ENCODE peak calls at places on chromosomes 2 and 18, in eight cellular contexts. T is omental fat pad, I is upper lobe of right lung, C is cardiac fibroblast, V is body of pancreas, P is PC-9, D is fibroblast of the aortic adventitia, Q is pancreas. A is an unnamed sample.
A peak's percentile ranks its signal among the peaks of the same experiment; 100 is the strongest.

GRCh38 chr2:88754585-88755305 is 63.3 kb downstream of the RPIA start:
- DNase-seq in T (no peak), I (no peak), C (no peak), V (no peak), P (no peak), D (no peak), Q (no peak), A (no peak)

GRCh38 chr2:47488870-47489584 is 86.1 kb downstream of the MSH2 start:
- DNase-seq in T (no peak), I (no peak), C (peak; percentile 80), V (peak; percentile 10), P (peak; percentile 80), D (peak; percentile 88), Q (no peak), A (peak; percentile 73)

GRCh38 chr18:36307513-36307912 is 10.0 kb downstream of the FHOD3 start:
- DNase-seq in T (no peak), I (no peak), C (no peak), V (no peak), P (no peak), D (no peak), Q (no peak), A (no peak)

GRCh38 chr2:144523606-144524131 is 3.8 kb upstream of the ZEB2 start:
- DNase-seq in T (no peak), I (no peak), C (peak; percentile 43), V (no peak), P (no peak), D (peak; percentile 32), Q (no peak), A (no peak)

GRCh38 chr2:19569300-19569791 is 210.9 kb upstream of the OSR1 start:
- DNase-seq in T (no peak), I (no peak), C (peak; percentile 46), V (no peak), P (peak; percentile 17), D (peak; percentile 27), Q (no peak), A (no peak)

GRCh38 chr2:24435391-24436316 is 55.4 kb upstream of the NCOA1 start:
- DNase-seq in T (no peak), I (no peak), C (peak; percentile 85), V (peak; percentile 73), P (no peak), D (peak; percentile 74), Q (peak; percentile 46), A (no peak)

GRCh38 chr2:167964650-167965404 is 282.6 kb downstream of the STK39 start:
- DNase-seq in T (no peak), I (no peak), C (peak; percentile 36), V (no peak), P (no peak), D (peak; percentile 25), Q (no peak), A (peak; percentile 13)

GRCh38 chr2:173607601-173608311 is 253.1 kb downstream of the CDCA7 start:
- DNase-seq in T (no peak), I (no peak), C (no peak), V (peak; percentile 12), P (no peak), D (no peak), Q (peak; percentile 15), A (no peak)

GRCh38 chr2:56009758-56010534 is 86.4 kb upstream of the EFEMP1 start:
- DNase-seq in T (no peak), I (no peak), C (peak; percentile 82), V (no peak), P (no peak), D (peak; percentile 83), Q (no peak), A (peak; percentile 48)

GRCh38 chr18:55421612-55422381 is 166.2 kb downstream of the TCF4 start:
- DNase-seq in T (no peak), I (no peak), C (peak; percentile 63), V (no peak), P (no peak), D (peak; percentile 66), Q (no peak), A (peak; percentile 26)

GRCh38 chr2:70552501-70553333 is 909 bp downstream of the TGFA start:
- DNase-seq in T (no peak), I (no peak), C (no peak), V (peak; percentile 7), P (peak; percentile 63), D (no peak), Q (no peak), A (no peak)

GRCh38 chr18:44592639-44593038 is 88.0 kb upstream of the SETBP1 start:
- DNase-seq in T (no peak), I (no peak), C (peak; percentile 17), V (no peak), P (no peak), D (peak; percentile 61), Q (no peak), A (peak; percentile 56)

GRCh38 chr18:58135806-58136331 is 91.8 kb downstream of the NEDD4L start:
- DNase-seq in T (no peak), I (no peak), C (peak; percentile 67), V (peak; percentile 65), P (peak; percentile 41), D (peak; percentile 73), Q (peak; percentile 59), A (peak; percentile 59)

GRCh38 chr2:128628206-128628605 is 309.5 kb upstream of the HS6ST1 start:
- DNase-seq in T (no peak), I (peak; percentile 54), C (no peak), V (no peak), P (no peak), D (no peak), Q (no peak), A (no peak)

GRCh38 chr18:3481696-3482210 is 31.8 kb downstream of the TGIF1 start:
- DNase-seq in T (no peak), I (no peak), C (peak; percentile 69), V (peak; percentile 20), P (no peak), D (peak; percentile 52), Q (no peak), A (no peak)

GRCh38 chr2:62320657-62321357 is 124.9 kb downstream of the B3GNT2 start:
- DNase-seq in T (no peak), I (no peak), C (no peak), V (no peak), P (no peak), D (no peak), Q (no peak), A (no peak)

GRCh38 chr2:61117534-61117933 is 44.5 kb upstream of the C2orf74 start:
- DNase-seq in T (no peak), I (no peak), C (no peak), V (no peak), P (no peak), D (no peak), Q (no peak), A (peak; percentile 76)

GRCh38 chr2:26011990-26012856 is 21.7 kb upstream of the RAB10 start:
- DNase-seq in T (no peak), I (peak; percentile 82), C (peak; percentile 48), V (peak; percentile 83), P (peak; percentile 80), D (peak; percentile 52), Q (peak; percentile 70), A (peak; percentile 63)

GRCh38 chr2:102396012-102396411 is 26.9 kb upstream of the IL18RAP start:
- DNase-seq in T (no peak), I (no peak), C (no peak), V (no peak), P (no peak), D (no peak), Q (no peak), A (no peak)

GRCh38 chr2:21018290-21018689 is 25.6 kb downstream of the APOB start:
- DNase-seq in T (no peak), I (no peak), C (no peak), V (no peak), P (no peak), D (no peak), Q (no peak), A (no peak)

DNA sequence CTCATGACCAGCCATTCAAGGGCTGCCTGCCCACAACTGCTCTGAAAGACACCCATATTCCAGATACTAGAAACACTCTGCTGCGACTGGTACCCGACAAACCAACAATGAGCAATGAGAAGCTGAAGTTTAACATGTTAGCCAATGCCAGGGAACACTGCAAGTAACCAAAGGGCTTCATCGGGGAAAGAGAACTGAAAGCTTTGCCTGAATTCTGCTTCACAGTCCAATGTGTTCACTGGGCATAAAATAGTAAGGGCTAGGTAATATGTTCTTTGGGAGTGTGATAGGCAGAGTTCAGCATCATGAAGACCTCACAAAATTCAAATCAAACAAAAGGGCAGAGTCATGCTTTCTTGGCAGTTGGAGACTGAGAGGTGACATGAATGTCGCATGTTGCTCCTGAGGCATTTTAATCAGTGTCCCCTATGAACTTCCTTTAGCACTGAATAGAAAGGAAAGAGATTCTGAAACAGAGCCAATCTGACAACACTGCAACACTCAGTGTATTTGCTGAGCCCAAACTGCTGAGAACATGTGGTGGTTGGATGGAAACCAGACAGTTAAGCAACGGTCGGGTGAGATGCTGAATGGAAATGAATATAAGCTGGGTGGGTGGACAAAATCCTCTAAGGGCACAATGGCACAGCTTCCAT is 277.7 kb downstream of the AFF3 start:
- DNase-seq in T (no peak), I (no peak), C (peak; percentile 51), V (peak; percentile 13), P (no peak), D (peak; percentile 70), Q (no peak), A (no peak)
- TF ChIP-seq CTCF in T (no peak), I (no peak), C (no peak), V (no peak), P (no peak), D (no peak), Q (no peak), A (no peak)

GRCh38 chr2:219297766-219298456 is 11.3 kb downstream of the PTPRN start:
- DNase-seq in T (no peak), I (peak; percentile 49), C (no peak), V (no peak), P (no peak), D (no peak), Q (no peak), A (no peak)
- TF ChIP-seq CTCF in T (no peak), I (no peak), C (peak; percentile 44), V (no peak), P (no peak), D (peak; percentile 41), Q (no peak), A (no peak)

GRCh38 chr2:159208449-159208848 is 78.1 kb downstream of the WDSUB1 start:
- DNase-seq in T (no peak), I (no peak), C (no peak), V (no peak), P (no peak), D (no peak), Q (no peak), A (no peak)
- TF ChIP-seq CTCF in T (no peak), I (no peak), C (peak; percentile 32), V (no peak), P (no peak), D (peak; percentile 13), Q (no peak), A (no peak)

GRCh38 chr2:187333804-187334203 is 114.2 kb downstream of the CALCRL start:
- DNase-seq in T (no peak), I (no peak), C (no peak), V (no peak), P (no peak), D (no peak), Q (no peak), A (no peak)

GRCh38 chr2:187324631-187325030 is 123.4 kb downstream of the CALCRL start:
- DNase-seq in T (no peak), I (no peak), C (no peak), V (no peak), P (no peak), D (no peak), Q (no peak), A (no peak)

GRCh38 chr2:187329586-187329985 is 118.5 kb downstream of the CALCRL start:
- DNase-seq in T (no peak), I (no peak), C (no peak), V (no peak), P (no peak), D (no peak), Q (no peak), A (no peak)
- TF ChIP-seq CTCF in T (no peak), I (no peak), C (no peak), V (no peak), P (no peak), D (no peak), Q (no peak), A (no peak)

GRCh38 chr2:140808816-140809215 is 1322.0 kb downstream of the LRP1B start:
- DNase-seq in T (no peak), I (no peak), C (no peak), V (no peak), P (no peak), D (no peak), Q (no peak), A (no peak)
- TF ChIP-seq CTCF in T (no peak), I (no peak), C (no peak), V (no peak), P (peak; percentile 28), D (peak; percentile 19), Q (no peak), A (no peak)